ENCODE peak calls at places on chromosomes 11 and 22, in five cellular contexts. Z is suprapubic skin; G is activated naive CD8-positive, alpha-beta T cell treated with anti-CD3 and anti-CD28 coated beads, Interleukin-2, amount 50 U/mL, for 24 hours; L is activated T-cell treated with anti-CD3 and anti-CD28 coated beads, Interleukin-2, amount 50 U/mL, for 72 hours; D is GM06990. A is an unnamed sample.

GRCh38 chr11:19370100-19370861 is 129.5 kb upstream of the E2F8 start:
- DNase-seq in Z (no peak), G (no peak), L (no peak), D (no peak), A (peak)

GRCh38 chr22:27452916-27453315 is 348.6 kb downstream of the MN1 start:
- DNase-seq in Z (no peak), G (no peak), L (no peak), D (no peak), A (no peak)

GRCh38 chr11:130168105-130168504 is 8.5 kb downstream of the ST14 start:
- DNase-seq in Z (no peak), G (no peak), L (no peak), D (no peak), A (no peak)

GRCh38 chr11:102886999-102887398 is 12.2 kb upstream of the MMP12 start:
- DNase-seq in Z (no peak), G (no peak), L (no peak), D (no peak), A (no peak)

GRCh38 chr11:117409511-117409910 is 81.9 kb downstream of the CEP164 start:
- DNase-seq in Z (peak), G (no peak), L (no peak), D (no peak), A (no peak)

GRCh38 chr22:37735054-37735453 is 38.2 kb downstream of the TRIOBP start:
- DNase-seq in Z (no peak), G (no peak), L (no peak), D (no peak), A (no peak)

GRCh38 chr11:109733245-109733644 is 311.3 kb downstream of the C11orf87 start:
- DNase-seq in Z (no peak), G (no peak), L (no peak), D (no peak), A (no peak)

GRCh38 chr11:121664144-121664543 is 211.4 kb upstream of the SORL1-AS1 start:
- DNase-seq in Z (no peak), G (no peak), L (no peak), D (no peak), A (no peak)

GRCh38 chr22:44738347-44738715 is 14.0 kb upstream of the ARHGAP8 start:
- DNase-seq in Z (no peak), G (no peak), L (no peak), D (no peak), A (no peak)

GRCh38 chr22:50306753-50307749 is at the start of gene PLXNB2:
- DNase-seq in Z (no peak), G (peak), L (peak), D (peak), A (no peak)

GRCh38 chr11:111978028-111978771 is 41.1 kb downstream of the DIXDC1 start:
- DNase-seq in Z (no peak), G (no peak), L (no peak), D (no peak), A (no peak)

GRCh38 chr11:118929496-118930151 is 3.9 kb upstream of the BCL9L start:
- DNase-seq in Z (peak), G (peak), L (peak), D (peak), A (peak)

GRCh38 chr22:47187558-47187957 is 425.1 kb downstream of the TBC1D22A start:
- DNase-seq in Z (peak), G (no peak), L (no peak), D (no peak), A (no peak)

GRCh38 chr11:113615773-113616172 is 90.3 kb downstream of the TMPRSS5 start:
- DNase-seq in Z (no peak), G (no peak), L (no peak), D (no peak), A (no peak)

GRCh38 chr11:18641677-18642076 is 7.5 kb upstream of the SPTY2D1 start:
- DNase-seq in Z (no peak), G (no peak), L (no peak), D (no peak), A (no peak)

GRCh38 chr11:112961146-112961668 is at the start of gene NCAM1:
- DNase-seq in Z (peak), G (peak), L (peak), D (peak), A (no peak)

GRCh38 chr22:37925311-37925710 is 19.2 kb downstream of the MICALL1 start:
- DNase-seq in Z (no peak), G (no peak), L (no peak), D (no peak), A (no peak)

GRCh38 chr11:35362571-35362980 is 56.8 kb downstream of the SLC1A2 start:
- DNase-seq in Z (no peak), G (no peak), L (no peak), D (no peak), A (no peak)

GRCh38 chr11:65558002-65558784 is at the start of gene LTBP3:
- DNase-seq in Z (no peak), G (no peak), L (peak), D (no peak), A (peak)

GRCh38 chr11:4748435-4748834 is 21.3 kb downstream of the OR51F1 start:
- DNase-seq in Z (no peak), G (no peak), L (no peak), D (no peak), A (no peak)

GRCh38 chr11:130876931-130877330 is 39.3 kb downstream of the SNX19 start:
- DNase-seq in Z (no peak), G (no peak), L (no peak), D (no peak), A (no peak)

A was measured in RWPE2.